ENCODE peak calls at places on chromosome 10, in four cellular contexts. T, I, Y and P are unnamed samples. For H3K4me1, the result is how much of the 10 kb centered on the place peaks cover.

GRCh38 chr10:30855131-30855530 is 176.5 kb downstream of the ZNF438 start:
- DNase-seq in I (no peak), T (no peak), Y (no peak), P (no peak)

GRCh38 chr10:59517961-59518360 is 155.6 kb upstream of the FAM13C start:
- DNase-seq in T (no peak), I (no peak), Y (no peak), P (no peak)

GRCh38 chr10:130018253-130018652 is 54.2 kb upstream of the EBF3 start:
- DNase-seq in I (no peak), Y (peak), T (no peak), P (no peak)

GRCh38 chr10:99364125-99364524 is 35.0 kb downstream of the CNNM1 start:
- DNase-seq in I (no peak), Y (no peak), T (no peak), P (no peak)

GRCh38 chr10:118951218-118951617 is 78.3 kb upstream of the NANOS1 start:
- DNase-seq in Y (no peak), I (no peak), T (no peak), P (no peak)

GRCh38 chr10:3131098-3131497 is 41.5 kb downstream of the PITRM1 start:
- DNase-seq in Y (no peak), I (no peak), T (no peak), P (no peak)

GRCh38 chr10:29859521-29860130 is 199.8 kb downstream of the JCAD start:
- DNase-seq in Y (no peak), I (no peak), T (no peak), P (no peak)

GRCh38 chr10:132421377-132422168 is 24.6 kb downstream of the PWWP2B start:
- DNase-seq in Y (no peak), T (peak), I (peak), P (peak)

GRCh38 chr10:88442681-88443080 is 140.4 kb downstream of the RNLS start:
- DNase-seq in T (no peak), Y (no peak), I (no peak), P (no peak)

GRCh38 chr10:91444211-91444610 is 34.1 kb downstream of the HECTD2 start:
- DNase-seq in Y (no peak), T (no peak), I (no peak), P (no peak)

GRCh38 chr10:110165239-110165638 is 42.2 kb upstream of the MXI1 start:
- DNase-seq in T (no peak), Y (peak), I (no peak), P (no peak)

GRCh38 chr10:86693721-86694369 is 25.5 kb downstream of the LDB3 start:
- DNase-seq in I (no peak), Y (peak), T (peak), P (peak)

GRCh38 chr10:123523833-123524232 is 142.3 kb upstream of the GPR26 start:
- DNase-seq in T (no peak), I (no peak), Y (no peak), P (no peak)

GRCh38 chr10:95414016-95414830 is 123.4 kb upstream of the PDLIM1 start:
- DNase-seq in Y (no peak), I (no peak), T (no peak), P (no peak)

GRCh38 chr10:95411635-95412034 is 120.8 kb upstream of the PDLIM1 start:
- DNase-seq in T (no peak), I (no peak), Y (no peak), P (no peak)

GRCh38 chr10:95415631-95416031 is 124.8 kb upstream of the PDLIM1 start:
- DNase-seq in Y (no peak), T (no peak), I (no peak), P (no peak)

GRCh38 chr10:95414844-95415545 is 124.2 kb upstream of the PDLIM1 start:
- DNase-seq in T (no peak), I (no peak), Y (no peak), P (no peak)

GRCh38 chr10:95413608-95414007 is 122.8 kb upstream of the PDLIM1 start:
- DNase-seq in Y (no peak), T (no peak), I (no peak), P (no peak)
- H3K4me1 ChIP-seq in Y (under half), T (under half), I (under half), P (under half)

GRCh38 chr10:12180221-12180974 is 15.3 kb downstream of the NUDT5 start:
- DNase-seq in I (no peak), T (no peak), Y (no peak), P (no peak)
- H3K27ac ChIP-seq in I (no peak), T (no peak), Y (no peak), P (no peak)

DNA sequence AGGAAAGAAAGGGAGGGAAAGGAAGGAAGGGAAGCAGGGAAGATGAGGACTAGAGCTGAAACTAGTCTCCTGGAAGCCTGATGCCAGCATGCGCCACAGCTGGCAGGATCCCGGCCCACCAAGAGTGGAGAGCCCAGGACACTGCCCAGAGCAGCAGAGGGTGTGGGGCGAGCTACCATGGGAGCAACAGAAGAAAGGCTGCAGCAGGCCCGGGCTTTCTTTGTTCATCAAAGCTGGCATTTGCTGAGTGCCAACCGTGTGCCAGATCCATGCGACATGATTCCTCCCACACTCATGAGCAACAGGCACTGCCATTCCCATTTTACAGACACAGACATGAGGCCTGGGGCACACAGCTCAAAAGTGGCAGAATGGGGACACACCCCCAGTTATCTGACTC is 68.9 kb downstream of the FAM53B start:
- DNase-seq in T (no peak), Y (no peak), I (peak), P (no peak)
- H3K4me1 ChIP-seq in T (under half), Y (half or more), I (half or more), P (half or more)

GRCh38 chr10:114061148-114061547 is 17.5 kb downstream of the ADRB1 start:
- DNase-seq in Y (no peak), I (no peak), T (no peak), P (no peak)
- H3K27ac ChIP-seq in Y (no peak), I (no peak), T (no peak), P (no peak)

GRCh38 chr10:68332259-68333057 is at the start of gene PBLD:
- DNase-seq in I (peak), T (peak), Y (peak), P (peak)
- H3K4me1 ChIP-seq in I (half or more), T (under half), Y (under half), P (half or more)

DNA sequence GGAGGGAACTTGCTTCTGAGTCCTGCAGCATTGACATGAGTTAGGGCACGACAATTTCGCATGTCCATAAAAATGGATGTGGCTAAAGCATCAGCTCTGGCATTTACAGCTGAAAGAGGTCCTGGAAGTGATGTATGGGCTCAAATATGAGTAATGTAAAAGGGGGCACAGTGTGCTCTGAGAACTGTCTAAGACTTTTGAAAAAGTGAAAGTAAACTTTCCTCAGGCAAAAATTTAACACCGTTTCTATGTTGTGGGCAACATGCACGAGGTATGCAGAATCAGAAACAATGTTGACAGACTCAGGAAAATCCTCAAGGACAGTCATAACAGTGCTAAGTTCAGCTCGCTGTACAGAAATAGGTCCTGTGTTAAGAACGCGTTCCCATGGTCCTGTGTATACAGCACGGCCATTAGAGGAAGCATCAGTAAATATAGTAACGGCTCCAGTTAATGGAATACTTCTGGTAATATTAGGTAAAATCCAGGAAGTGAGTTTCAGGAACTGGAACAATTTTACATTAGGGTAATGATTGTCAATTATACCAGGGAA is 37.9 kb upstream of the AKR1C2 start:
- DNase-seq in I (no peak), Y (no peak), T (no peak), P (no peak)
- H3K27ac ChIP-seq in I (no peak), Y (no peak), T (peak), P (no peak)

DNA sequence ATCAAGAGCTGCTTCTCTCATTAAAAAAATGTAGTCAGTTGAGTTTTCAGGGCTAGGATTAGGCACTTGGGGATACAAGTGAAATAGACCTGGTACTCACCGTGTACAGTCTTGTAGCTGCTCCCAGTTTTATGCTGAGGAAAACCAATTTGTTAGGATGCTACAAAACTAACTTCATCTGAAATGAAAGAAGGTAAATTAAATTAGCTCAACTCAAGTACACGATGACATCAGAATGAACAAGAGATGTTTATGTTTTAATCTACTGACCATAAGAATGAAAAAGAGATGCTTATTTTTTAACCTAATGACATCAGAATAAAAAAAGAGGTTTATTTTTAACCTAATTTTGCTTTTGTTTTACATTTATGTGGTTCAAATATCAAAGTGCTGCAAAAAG is 73.7 kb downstream of the AP3M1 start:
- DNase-seq in T (no peak), Y (no peak), I (no peak), P (no peak)
- H3K4me1 ChIP-seq in T (under half), Y (under half), I (under half), P (under half)

GRCh38 chr10:80157561-80157960 is 25.0 kb downstream of the PLAC9 start:
- DNase-seq in Y (no peak), I (no peak), T (no peak), P (no peak)

GRCh38 chr10:80155696-80156215 is 23.2 kb downstream of the PLAC9 start:
- DNase-seq in I (no peak), Y (no peak), T (no peak), P (no peak)

GRCh38 chr10:80154978-80155695 is 22.6 kb downstream of the PLAC9 start:
- DNase-seq in T (no peak), I (no peak), Y (no peak), P (no peak)

GRCh38 chr10:80154626-80154977 is 22.1 kb downstream of the PLAC9 start:
- DNase-seq in Y (no peak), I (no peak), T (no peak), P (no peak)

GRCh38 chr10:80156216-80156615 is 23.7 kb downstream of the PLAC9 start:
- DNase-seq in Y (no peak), T (no peak), I (no peak), P (no peak)
- H3K27ac ChIP-seq in Y (no peak), T (peak), I (no peak), P (no peak)